ENCODE peak calls at places on chromosomes 4 and X, in four cellular contexts. H, O, G and K are unnamed samples.

GRCh38 chr4:157225096-157225495 is 4.6 kb downstream of the GRIA2 start:
- DNase-seq in H (no peak), G (no peak), O (no peak), K (no peak)

GRCh38 chr4:85741421-85741820 is 266.5 kb downstream of the ARHGAP24 start:
- DNase-seq in O (no peak), H (no peak), G (no peak), K (no peak)

GRCh38 chr4:77959566-77960338 is 97.1 kb downstream of the MRPL1 start:
- DNase-seq in O (peak), H (peak), G (peak), K (peak)

GRCh38 chr4:169315530-169316306 is 45.0 kb upstream of the SH3RF1 start:
- DNase-seq in O (no peak), H (no peak), G (peak), K (no peak)

GRCh38 chrX:30156880-30157560 is 58.3 kb upstream of the MAGEB2 start:
- DNase-seq in G (no peak), O (no peak), H (no peak), K (no peak)

GRCh38 chrX:110409925-110410324 is 51.3 kb downstream of the RTL9 start:
- DNase-seq in G (peak), H (no peak), O (no peak), K (peak)

GRCh38 chr4:129994715-129995114 is 898.8 kb downstream of the C4orf33 start:
- DNase-seq in G (no peak), H (no peak), O (peak), K (no peak)

GRCh38 chrX:68175569-68175968 is 257.7 kb downstream of the OPHN1 start:
- DNase-seq in O (no peak), G (no peak), H (no peak), K (no peak)

GRCh38 chr4:186839122-186840037 is 115.7 kb upstream of the FAT1 start:
- DNase-seq in G (no peak), O (no peak), H (no peak), K (peak)

GRCh38 chrX:3504916-3505315 is 158.5 kb upstream of the MXRA5 start:
- DNase-seq in G (no peak), O (no peak), H (no peak), K (no peak)

GRCh38 chrX:136816970-136817369 is 36.2 kb upstream of the ARHGEF6 start:
- DNase-seq in O (no peak), H (no peak), G (no peak), K (no peak)

GRCh38 chr4:2843023-2843908 is at the start of gene ADD1:
- DNase-seq in G (peak), H (peak), O (peak), K (peak)

GRCh38 chr4:1898681-1899080 is 27.5 kb downstream of the NSD2 start:
- DNase-seq in O (no peak), H (no peak), G (no peak), K (no peak)

GRCh38 chr4:112058433-112058832 is 86.8 kb upstream of the FAM241A start:
- DNase-seq in G (no peak), O (no peak), H (no peak), K (no peak)

GRCh38 chr4:178316211-178316610 is 874.0 kb upstream of the AGA start:
- DNase-seq in G (no peak), H (no peak), O (no peak), K (no peak)

GRCh38 chrX:70039758-70040157 is 10.0 kb downstream of the AWAT2 start:
- DNase-seq in H (no peak), O (no peak), G (no peak), K (no peak)

GRCh38 chr4:180156684-180157083 is 2086.5 kb upstream of the TENM3 start:
- DNase-seq in G (no peak), O (no peak), H (no peak), K (no peak)

GRCh38 chr4:183430317-183430986 is 14.0 kb upstream of the CDKN2AIP start:
- DNase-seq in O (no peak), G (no peak), H (no peak), K (no peak)

GRCh38 chr4:168699224-168699878 is 202.5 kb downstream of the PALLD start:
- DNase-seq in H (peak), O (no peak), G (peak), K (no peak)

GRCh38 chrX:42149281-42149680 is 225.9 kb upstream of the CASK start:
- DNase-seq in O (no peak), H (no peak), G (no peak), K (no peak)

GRCh38 chr4:185282968-185283367 is 73.6 kb downstream of the SNX25 start:
- DNase-seq in H (no peak), G (peak), O (no peak), K (peak)

GRCh38 chr4:46354863-46355262 is 35.1 kb downstream of the GABRA2 start:
- DNase-seq in G (no peak), H (no peak), O (no peak), K (no peak)

GRCh38 chr4:181593703-181594102 is 649.5 kb upstream of the TENM3 start:
- DNase-seq in O (no peak), H (no peak), G (no peak), K (no peak)

GRCh38 chr4:74444891-74445642 is at the start of gene AREG:
- DNase-seq in O (peak), H (peak), G (peak), K (peak)
- TF ChIP-seq CTCF in O (peak), H (peak), G (peak), K (no peak)

GRCh38 chrX:13013353-13014110 is 30.9 kb downstream of the FAM9C start:
- DNase-seq in O (no peak), G (peak), H (no peak), K (peak)
- TF ChIP-seq MYC in O (no peak), G (no peak), H (no peak), K (peak)

GRCh38 chrX:150207733-150208132 is 155.4 kb upstream of the MAMLD1 start:
- DNase-seq in G (no peak), O (no peak), H (no peak), K (no peak)

GRCh38 chrX:150213481-150214030 is 149.6 kb upstream of the MAMLD1 start:
- DNase-seq in G (no peak), O (no peak), H (no peak), K (no peak)

GRCh38 chrX:150211988-150212387 is 151.1 kb upstream of the MAMLD1 start:
- DNase-seq in O (no peak), H (no peak), G (no peak), K (no peak)

GRCh38 chrX:150216716-150217115 is 146.4 kb upstream of the MAMLD1 start:
- DNase-seq in O (no peak), G (no peak), H (no peak), K (no peak)

DNA sequence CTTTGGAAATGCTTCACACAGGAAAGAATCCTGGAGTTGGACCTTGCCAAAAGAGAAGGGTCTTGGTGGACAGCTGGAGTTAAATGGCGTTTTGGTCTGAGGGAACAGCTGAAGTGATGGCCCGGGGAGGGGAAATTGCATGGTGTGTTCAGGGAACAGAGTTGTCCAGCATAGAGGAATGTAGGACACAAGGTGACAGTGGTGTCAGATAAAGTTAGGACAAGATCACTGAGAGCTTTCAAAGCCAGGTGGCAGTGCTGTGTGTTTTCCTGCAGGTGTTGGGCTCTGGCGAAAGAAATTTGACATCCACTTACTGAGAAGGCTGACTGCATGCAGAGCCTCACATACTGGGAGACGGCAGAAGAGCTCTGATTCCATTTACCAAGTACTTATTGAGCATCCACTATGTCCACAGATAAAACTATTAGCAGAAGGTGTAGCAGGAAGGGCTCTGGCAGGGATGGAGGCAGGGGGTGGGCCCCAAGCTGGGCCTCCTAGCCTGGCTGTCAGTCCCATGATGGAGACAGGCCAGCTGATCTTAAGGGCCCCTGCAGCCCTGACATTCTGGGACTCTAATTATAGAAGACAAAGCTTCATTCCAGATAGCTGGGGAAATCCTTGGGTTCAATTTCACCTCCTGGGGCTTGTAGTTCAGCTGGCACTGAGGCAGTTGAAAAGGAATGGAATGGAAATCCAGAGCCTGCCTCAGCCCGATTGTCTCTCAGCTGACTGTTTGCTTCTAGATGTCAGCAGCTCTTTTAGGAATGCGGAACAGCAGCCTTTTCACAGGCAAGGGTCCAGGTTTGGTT is 150.2 kb upstream of the MAMLD1 start:
- DNase-seq in G (no peak), O (no peak), H (no peak), K (no peak)
- TF ChIP-seq CTCF in G (no peak), O (no peak), H (peak), K (no peak)

GRCh38 chr4:8192748-8193738 is 6.0 kb upstream of the SH3TC1 start:
- DNase-seq in H (peak), O (peak), G (peak), K (peak)
- TF ChIP-seq MYC in H (no peak), O (no peak), G (no peak), K (no peak)